ENCODE peak calls at places on chromosome 18, in nine cellular contexts. C, H, Q, R, O, W, E, A and J are unnamed samples.

GRCh38 chr18:51498085-51498855 is 300.8 kb upstream of the MEX3C start:
- DNase-seq in C (no peak), H (no peak), Q (no peak), R (peak; percentile 86), O (no peak), W (no peak), E (no peak), A (no peak), J (no peak)

GRCh38 chr18:76491801-76492668 is 3.0 kb downstream of the ZNF516 start:
- DNase-seq in C (peak; percentile 51), H (peak; percentile 34), Q (peak; percentile 40), R (no peak), O (peak; percentile 27), W (no peak), E (peak; percentile 41), A (peak; percentile 17), J (peak; percentile 68)

GRCh38 chr18:8480506-8481328 is 128.5 kb upstream of the RAB12 start:
- DNase-seq in C (peak; percentile 72), H (peak; percentile 30), Q (peak; percentile 50), R (peak; percentile 61), O (peak; percentile 73), W (no peak), E (peak; percentile 87), A (no peak), J (peak; percentile 38)

GRCh38 chr18:69239849-69240248 is 160.8 kb upstream of the DOK6 start:
- DNase-seq in C (no peak), H (no peak), Q (no peak), R (no peak), O (no peak), W (no peak), E (no peak), A (no peak), J (no peak)

GRCh38 chr18:32577561-32577960 is 106.9 kb upstream of the GAREM1 start:
- DNase-seq in C (no peak), H (no peak), Q (no peak), R (no peak), O (no peak), W (no peak), E (no peak), A (no peak), J (no peak)

GRCh38 chr18:58135170-58135569 is 91.1 kb downstream of the NEDD4L start:
- DNase-seq in C (no peak), H (no peak), Q (no peak), R (no peak), O (peak; percentile 95), W (no peak), E (peak; percentile 96), A (no peak), J (no peak)

GRCh38 chr18:35371412-35372195 is 5.5 kb downstream of the ZNF396 start:
- DNase-seq in C (no peak), H (no peak), Q (no peak), R (no peak), O (peak; percentile 79), W (no peak), E (peak; percentile 33), A (no peak), J (peak; percentile 11)

GRCh38 chr18:33115917-33116316 is 324.6 kb downstream of the CCDC178 start:
- DNase-seq in C (no peak), H (no peak), Q (peak; percentile 8), R (no peak), O (no peak), W (no peak), E (no peak), A (no peak), J (no peak)

GRCh38 chr18:76052196-76052595 is 442.8 kb downstream of the ZNF516 start:
- DNase-seq in C (no peak), H (no peak), Q (no peak), R (no peak), O (no peak), W (no peak), E (no peak), A (no peak), J (no peak)

GRCh38 chr18:36757081-36757480 is 71.7 kb downstream of the TPGS2 start:
- DNase-seq in C (peak; percentile 76), H (no peak), Q (peak; percentile 38), R (no peak), O (peak; percentile 80), W (no peak), E (peak; percentile 81), A (no peak), J (peak; percentile 70)

GRCh38 chr18:79396431-79397287 is 929 bp downstream of the NFATC1 start:
- DNase-seq in C (no peak), H (no peak), Q (peak; percentile 50), R (peak; percentile 65), O (peak; percentile 26), W (no peak), E (peak; percentile 41), A (peak; percentile 43), J (peak; percentile 45)

GRCh38 chr18:77248873-77249582 is 620 bp upstream of the GALR1 start:
- DNase-seq in C (no peak), H (no peak), Q (no peak), R (no peak), O (no peak), W (no peak), E (peak; percentile 12), A (no peak), J (no peak)

GRCh38 chr18:13222371-13223281 is 4.1 kb downstream of the LDLRAD4 start:
- DNase-seq in C (peak; percentile 77), H (no peak), Q (no peak), R (peak; percentile 78), O (peak; percentile 37), W (peak; percentile 66), E (peak; percentile 31), A (no peak), J (no peak)

GRCh38 chr18:75429975-75430374 is 2.5 kb upstream of the SMIM21 start:
- DNase-seq in C (no peak), H (no peak), Q (no peak), R (no peak), O (no peak), W (no peak), E (no peak), A (no peak), J (no peak)

GRCh38 chr18:11053293-11053692 is 96.1 kb downstream of the PIEZO2 start:
- DNase-seq in C (no peak), H (no peak), Q (no peak), R (no peak), O (no peak), W (no peak), E (no peak), A (no peak), J (no peak)

DNA sequence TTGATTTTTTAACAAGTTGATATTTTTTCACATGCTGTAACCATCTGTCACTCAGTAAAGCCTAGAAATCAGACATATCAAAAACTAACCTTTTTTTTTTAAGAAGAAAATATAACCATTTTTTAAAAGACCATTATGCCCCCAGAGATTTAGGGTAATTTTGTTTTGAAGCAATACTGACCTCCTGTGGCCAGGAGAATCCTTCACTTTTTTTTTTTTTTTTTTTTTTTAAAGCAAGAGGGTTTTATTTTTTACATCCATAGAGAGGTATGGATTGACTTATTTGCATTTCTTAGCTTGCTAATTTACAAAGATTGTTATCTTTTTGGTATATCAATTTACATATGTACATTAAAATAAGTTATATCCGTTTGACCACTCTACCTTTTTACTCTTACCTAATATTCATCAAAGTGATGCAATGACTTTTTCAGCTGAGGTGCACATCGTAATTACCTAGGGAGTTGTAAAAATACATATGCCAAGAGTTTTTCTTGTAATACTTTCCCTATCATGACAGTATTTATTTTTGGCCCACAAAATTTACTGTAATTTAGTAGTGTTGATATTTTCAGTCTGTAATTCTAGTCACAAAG is 161.9 kb downstream of the SOCS6 start:
- DNase-seq in C (peak; percentile 47), H (no peak), Q (no peak), R (no peak), O (peak; percentile 32), W (no peak), E (peak; percentile 43), A (no peak), J (no peak)
- TF ChIP-seq CTCF in C (peak; percentile 80), H (peak; percentile 70), Q (peak; percentile 46), R (peak; percentile 34), O (peak; percentile 74), W (no peak), E (peak; percentile 51), A (no peak), J (peak; percentile 47)

GRCh38 chr18:39162013-39162412 is 1596.4 kb upstream of the CELF4 start:
- DNase-seq in C (no peak), H (no peak), Q (no peak), R (no peak), O (no peak), W (no peak), E (no peak), A (no peak), J (no peak)
- TF ChIP-seq CTCF in C (no peak), H (no peak), Q (no peak), R (no peak), O (no peak), W (no peak), E (peak; percentile 1), A (no peak), J (no peak)

DNA sequence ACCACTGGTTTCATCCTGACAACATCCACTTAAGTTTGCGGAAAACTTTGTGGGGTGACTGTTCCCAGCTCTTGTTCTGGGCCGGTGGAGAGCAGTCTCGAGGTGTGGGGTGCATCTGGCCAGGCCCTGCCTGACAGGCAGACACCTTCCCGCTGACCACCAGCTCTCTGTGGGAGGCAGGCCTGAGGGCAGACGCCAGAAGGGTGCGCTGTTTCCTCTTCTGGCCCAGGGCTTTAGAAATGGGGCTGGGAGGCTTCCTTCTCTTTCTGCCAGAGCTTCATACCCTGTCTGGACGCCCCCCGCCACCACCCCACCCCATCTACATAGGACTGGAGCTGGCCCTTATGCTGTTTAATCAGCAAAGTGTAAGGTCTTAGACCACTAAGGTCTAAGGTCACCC is 263.8 kb downstream of the LOXHD1 start:
- DNase-seq in C (peak; percentile 47), H (no peak), Q (no peak), R (no peak), O (no peak), W (no peak), E (peak; percentile 28), A (no peak), J (no peak)
- TF ChIP-seq CTCF in C (peak; percentile 32), H (no peak), Q (no peak), R (no peak), O (no peak), W (no peak), E (peak; percentile 53), A (no peak), J (no peak)

GRCh38 chr18:50042611-50043010 is 152.3 kb downstream of the MYO5B start:
- DNase-seq in C (no peak), H (no peak), Q (no peak), R (no peak), O (no peak), W (no peak), E (no peak), A (no peak), J (no peak)

GRCh38 chr18:50034029-50034428 is 160.9 kb downstream of the MYO5B start:
- DNase-seq in C (no peak), H (no peak), Q (no peak), R (no peak), O (no peak), W (no peak), E (no peak), A (no peak), J (no peak)

GRCh38 chr18:50033004-50033403 is 161.9 kb downstream of the MYO5B start:
- DNase-seq in C (no peak), H (no peak), Q (no peak), R (no peak), O (no peak), W (no peak), E (no peak), A (no peak), J (no peak)

GRCh38 chr18:50039736-50040135 is 155.2 kb downstream of the MYO5B start:
- DNase-seq in C (no peak), H (no peak), Q (no peak), R (no peak), O (no peak), W (no peak), E (no peak), A (no peak), J (no peak)

GRCh38 chr18:50038448-50038847 is 156.5 kb downstream of the MYO5B start:
- DNase-seq in C (no peak), H (no peak), Q (no peak), R (no peak), O (no peak), W (no peak), E (peak; percentile 54), A (no peak), J (peak; percentile 2)
- TF ChIP-seq CTCF in C (no peak), H (no peak), Q (no peak), R (no peak), O (no peak), W (no peak), E (no peak), A (no peak), J (no peak)